ENCODE peak calls at places on chromosomes 6 and 20, in seven cellular contexts. P is retina; F is AG08396; X is endodermal cell; V is NCI-H1105; N is stimulated activated CD4-positive, alpha-beta T cell treated with anti-CD3 and anti-CD28 coated beads, Interleukin-1b, Interleukin-23, amount 100 ng/mL, for 24 hours; E is immature natural killer cell. Z is an unnamed sample.

GRCh38 chr6:91099501-91099900 is 512.6 kb upstream of the MAP3K7 start:
- DNase-seq in P (no peak), F (no peak), X (no peak), V (no peak), N (no peak), E (no peak), Z (no peak)

GRCh38 chr6:129606664-129607063 is 103.3 kb downstream of the ARHGAP18 start:
- DNase-seq in P (no peak), F (no peak), X (no peak), V (no peak), N (no peak), E (no peak), Z (no peak)

GRCh38 chr6:82045965-82046756 is 201.4 kb downstream of the IBTK start:
- DNase-seq in P (no peak), F (no peak), X (no peak), V (no peak), N (no peak), E (no peak), Z (no peak)

GRCh38 chr20:21182832-21183563 is 57.1 kb downstream of the KIZ start:
- DNase-seq in P (no peak), F (peak), X (no peak), V (no peak), N (no peak), E (no peak), Z (no peak)

GRCh38 chr6:75532521-75532920 is 38.9 kb upstream of the FILIP1 start:
- DNase-seq in P (no peak), F (no peak), X (no peak), V (no peak), N (no peak), E (no peak), Z (no peak)

GRCh38 chr6:14726816-14727493 is 518.9 kb upstream of the JARID2 start:
- DNase-seq in P (no peak), F (no peak), X (peak), V (no peak), N (no peak), E (no peak), Z (no peak)

GRCh38 chr6:14354919-14355572 is 237.5 kb downstream of the CD83 start:
- DNase-seq in P (no peak), F (peak), X (no peak), V (no peak), N (no peak), E (no peak), Z (no peak)

GRCh38 chr6:33410711-33411631 is at the start of gene PHF1:
- DNase-seq in P (peak), F (peak), X (no peak), V (peak), N (no peak), E (peak), Z (no peak)

GRCh38 chr20:7459123-7459522 is 481.1 kb downstream of the HAO1 start:
- DNase-seq in P (no peak), F (no peak), X (no peak), V (no peak), N (no peak), E (no peak), Z (no peak)

GRCh38 chr6:56787209-56787608 is 144.5 kb upstream of the DST start:
- DNase-seq in P (no peak), F (no peak), X (no peak), V (no peak), N (no peak), E (no peak), Z (no peak)

GRCh38 chr6:8546496-8546895 is 111.2 kb upstream of the SLC35B3 start:
- DNase-seq in P (no peak), F (no peak), X (no peak), V (no peak), N (no peak), E (no peak), Z (no peak)

GRCh38 chr6:23031986-23032385 is 462.6 kb downstream of the HDGFL1 start:
- DNase-seq in P (no peak), F (peak), X (no peak), V (no peak), N (no peak), E (no peak), Z (no peak)